ENCODE peak calls at places on chromosomes 3 and 15, in nine cellular contexts. K, D, P, G, X, I, Q, N and O are unnamed samples.

GRCh38 chr3:194489736-194490612 is 3.2 kb upstream of the ATP13A3 start:
- DNase-seq in G (peak; percentile 44), P (no peak), I (no peak), D (no peak), K (no peak), X (no peak), Q (no peak), N (no peak), O (no peak)

GRCh38 chr3:111392911-111393351 is 149.1 kb upstream of the CD96 start:
- DNase-seq in D (no peak), N (no peak), G (no peak), X (no peak), P (peak; percentile 11), I (no peak), K (no peak), Q (no peak), O (no peak)

GRCh38 chr3:139120336-139120971 is 75.8 kb upstream of the PRR23C start:
- DNase-seq in Q (no peak), K (no peak), N (no peak), I (no peak), X (no peak), D (no peak), P (no peak), G (peak; percentile 33), O (peak; percentile 48)

GRCh38 chr15:70095387-70096214 is 2.1 kb downstream of the TLE3 start:
- DNase-seq in N (peak; percentile 72), I (peak; percentile 95), P (peak; percentile 86), G (peak; percentile 39), X (peak; percentile 43), K (no peak), Q (peak; percentile 47), D (no peak), O (no peak)

GRCh38 chr3:45787551-45787950 is 8.8 kb downstream of the SLC6A20 start:
- DNase-seq in P (no peak), G (no peak), N (no peak), K (no peak), X (no peak), Q (peak; percentile 3), I (no peak), D (no peak), O (no peak)

GRCh38 chr15:48063411-48063985 is 57.3 kb upstream of the SLC24A5 start:
- DNase-seq in D (no peak), P (peak; percentile 14), Q (no peak), K (no peak), I (no peak), G (no peak), X (no peak), N (no peak), O (no peak)

GRCh38 chr15:101424984-101425383 is 64.5 kb downstream of the PCSK6 start:
- DNase-seq in P (no peak), X (no peak), D (no peak), G (no peak), I (peak; percentile 63), K (no peak), Q (peak; percentile 21), N (no peak), O (no peak)

GRCh38 chr15:101684384-101684783 is 32.2 kb upstream of the TM2D3 start:
- DNase-seq in Q (no peak), X (no peak), N (no peak), K (no peak), D (peak; percentile 20), I (no peak), P (no peak), G (no peak), O (no peak)

GRCh38 chr15:63887630-63888029 is 53.9 kb upstream of the HERC1 start:
- DNase-seq in X (no peak), N (no peak), K (no peak), D (no peak), G (no peak), I (no peak), P (no peak), Q (no peak), O (peak; percentile 60)

GRCh38 chr3:171283248-171284222 is 176.7 kb downstream of the TNIK start:
- DNase-seq in N (peak; percentile 74), D (no peak), G (no peak), I (no peak), K (no peak), X (no peak), Q (no peak), P (no peak), O (no peak)

GRCh38 chr15:99504071-99504822 is 61.5 kb upstream of the MEF2A start:
- DNase-seq in Q (no peak), I (no peak), X (no peak), P (no peak), K (no peak), N (no peak), D (no peak), G (no peak), O (no peak)

GRCh38 chr3:78734048-78734637 is 1033.7 kb downstream of the ROBO1 start:
- DNase-seq in N (no peak), Q (no peak), D (no peak), K (no peak), G (no peak), X (no peak), I (no peak), P (peak; percentile 23), O (no peak)

GRCh38 chr3:106457278-106458210 is 588.7 kb upstream of the CBLB start:
- DNase-seq in Q (no peak), X (no peak), N (no peak), D (no peak), I (no peak), P (no peak), G (peak; percentile 6), K (no peak), O (peak; percentile 42)

GRCh38 chr15:68930268-68931022 is at the start of gene SPESP1:
- DNase-seq in Q (peak; percentile 49), P (peak; percentile 11), G (no peak), K (no peak), D (no peak), N (peak; percentile 80), I (peak; percentile 91), X (peak; percentile 56), O (no peak)

GRCh38 chr3:13103416-13104058 is 30.3 kb upstream of the IQSEC1 start:
- DNase-seq in I (peak; percentile 62), N (no peak), P (no peak), X (no peak), K (no peak), G (no peak), D (no peak), Q (no peak), O (no peak)

GRCh38 chr3:127213381-127213918 is 20.5 kb downstream of the PRR23E start:
- DNase-seq in D (no peak), P (no peak), G (no peak), X (no peak), K (no peak), N (no peak), I (no peak), Q (no peak), O (no peak)

DNA sequence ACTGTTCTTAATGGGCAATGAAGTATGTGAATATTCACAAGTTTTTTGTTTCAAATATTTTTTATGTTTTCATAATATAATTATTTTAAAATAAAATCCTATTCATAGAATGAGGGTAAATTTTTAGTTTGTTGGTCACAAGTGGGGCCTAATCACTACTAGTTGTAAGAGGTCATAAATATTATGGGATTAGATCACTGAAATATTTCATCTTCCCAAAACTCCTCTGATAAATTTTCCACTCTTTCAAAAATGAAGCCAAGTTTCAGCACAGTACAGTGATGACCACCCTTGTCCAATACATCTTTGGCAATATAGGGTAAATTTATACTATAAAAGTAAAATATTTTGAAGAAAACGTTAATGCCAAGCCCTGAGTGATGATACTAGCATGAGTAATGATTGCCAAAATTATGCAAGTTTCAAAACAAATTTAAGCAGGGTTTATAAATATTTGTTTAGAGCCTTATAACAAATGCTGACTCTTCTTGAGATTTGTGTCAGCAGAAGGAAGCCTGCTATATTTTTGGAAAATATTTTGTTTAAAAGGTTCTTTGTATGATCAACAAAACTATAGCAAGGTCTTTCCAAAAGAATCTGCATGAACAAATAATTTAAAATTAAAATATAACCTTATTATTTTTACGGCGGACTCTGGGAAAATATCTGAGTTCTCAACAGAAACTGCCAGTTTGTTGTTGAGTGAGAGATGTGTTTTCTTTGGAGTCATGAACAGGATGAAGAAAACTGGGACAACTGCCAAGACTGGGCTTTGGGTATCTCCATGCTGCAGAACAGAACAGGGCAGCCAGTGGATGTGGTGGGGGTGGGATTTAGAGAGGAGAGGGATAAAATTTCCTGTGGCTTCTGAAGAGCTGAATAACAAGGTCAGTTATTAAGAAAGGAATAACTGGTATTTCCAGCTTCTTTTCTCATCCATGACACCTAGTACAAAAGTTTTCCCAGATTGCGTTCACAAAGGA is 17.9 kb upstream of the TM4SF1 start:
- DNase-seq in N (no peak), P (no peak), X (no peak), I (no peak), Q (no peak), K (peak; percentile 63), D (no peak), G (no peak), O (no peak)
- TF ChIP-seq POLR2AphosphoS5 in N (no peak), P (no peak), X (no peak), I (no peak), Q (no peak), K (no peak), D (no peak), G (no peak), O (no peak)

GRCh38 chr3:181699171-181699903 is 12.4 kb upstream of the SOX2 start:
- DNase-seq in N (no peak), I (no peak), K (no peak), G (no peak), X (no peak), D (no peak), Q (no peak), P (peak; percentile 77), O (no peak)
- H3K27ac ChIP-seq in N (no peak overlapping the region), I (no peak overlapping the region), K (no peak overlapping the region), G (no peak overlapping the region), X (no peak overlapping the region), D (no peak overlapping the region), Q (no peak overlapping the region), P (no peak overlapping the region), O (no peak overlapping the region)

GRCh38 chr15:71603379-71603778 is 207.0 kb upstream of the NR2E3 start:
- DNase-seq in G (no peak), X (no peak), K (no peak), D (no peak), Q (no peak), N (no peak), I (no peak), P (no peak), O (no peak)
- TF ChIP-seq POLR2AphosphoS5 in G (no peak), X (no peak), K (no peak), D (no peak), Q (no peak), N (no peak), I (no peak), P (no peak), O (no peak)

DNA sequence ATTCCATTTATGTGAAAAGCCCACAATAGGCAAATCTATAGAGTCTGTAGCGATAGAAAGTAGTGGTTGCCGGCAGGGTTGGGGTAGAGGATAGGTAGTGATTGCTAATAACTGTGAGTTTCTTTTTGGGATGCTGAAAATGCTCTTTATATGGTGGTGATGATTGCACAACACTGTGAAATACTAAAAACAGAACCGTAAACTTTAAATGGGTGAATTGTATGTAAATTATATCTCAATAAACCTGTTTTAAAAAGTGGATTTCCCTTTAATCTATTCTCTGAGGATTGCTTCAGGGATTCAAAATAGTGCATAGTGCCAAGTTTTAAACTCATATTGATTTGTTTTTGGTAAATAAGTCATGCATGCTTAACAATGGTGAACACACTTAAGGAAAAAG is 140.2 kb downstream of the LPP start:
- DNase-seq in K (no peak), P (no peak), I (no peak), N (no peak), G (no peak), Q (no peak), X (no peak), D (no peak), O (no peak)
- H3K27ac ChIP-seq in K (peak overlapping the region; percentile 94), P (no peak overlapping the region), I (no peak overlapping the region), N (peak overlapping the region; percentile 94), G (no peak overlapping the region), Q (peak overlapping the region; percentile 83), X (peak overlapping the region; percentile 79), D (peak overlapping the region; percentile 92), O (no peak overlapping the region)